ENCODE peak calls at places on chromosomes 11 and 22, in seven cellular contexts. Z is choroid plexus epithelial cell, X is endothelial cell of umbilical vein, T is fibroblast of villous mesenchyme, L is BJ, J is lung, K is sigmoid colon. Q is an unnamed sample.

GRCh38 chr11:13465909-13466371 is 2.9 kb upstream of the BTBD10 start:
- DNase-seq in X (peak; percentile 66), L (no peak), J (no peak), T (peak; percentile 38), Z (peak; percentile 74), K (no peak), Q (peak; percentile 61)

GRCh38 chr11:116199182-116199581 is 573.6 kb downstream of the BUD13 start:
- DNase-seq in T (no peak), Z (no peak), L (no peak), K (no peak), J (no peak), X (no peak), Q (no peak)

GRCh38 chr11:69320756-69321741 is 27.1 kb downstream of the MYEOV start:
- DNase-seq in J (no peak), L (no peak), T (peak; percentile 19), Z (no peak), K (peak; percentile 36), X (peak; percentile 49), Q (peak; percentile 47)

GRCh38 chr11:34531663-34532062 is 18.1 kb upstream of the ELF5 start:
- DNase-seq in Z (no peak), J (no peak), K (no peak), T (no peak), X (no peak), L (no peak), Q (no peak)

GRCh38 chr11:15629690-15630321 is 515.1 kb downstream of the INSC start:
- DNase-seq in T (peak; percentile 42), L (no peak), Z (peak; percentile 23), K (no peak), X (no peak), J (no peak), Q (no peak)

GRCh38 chr11:11709447-11710239 is 87.8 kb upstream of the GALNT18 start:
- DNase-seq in K (no peak), L (no peak), Z (no peak), J (no peak), X (no peak), T (no peak), Q (no peak)

GRCh38 chr22:47902646-47903180 is 1140.3 kb downstream of the TBC1D22A start:
- DNase-seq in T (no peak), L (no peak), Z (no peak), J (no peak), X (no peak), K (no peak), Q (no peak)

GRCh38 chr22:22593964-22594656 is 35.0 kb upstream of the PRAME start:
- DNase-seq in T (peak; percentile 51), Z (peak; percentile 65), L (no peak), K (no peak), X (peak; percentile 64), J (peak; percentile 40), Q (peak; percentile 62)

GRCh38 chr11:132423266-132423665 is 1052.9 kb downstream of the NTM start:
- DNase-seq in Z (no peak), K (no peak), L (no peak), X (no peak), T (no peak), J (no peak), Q (no peak)

GRCh38 chr11:13837286-13837685 is 125.2 kb upstream of the SPON1 start:
- DNase-seq in X (no peak), Z (no peak), T (no peak), J (no peak), K (no peak), L (no peak), Q (peak; percentile 57)

GRCh38 chr11:131656179-131656838 is 285.9 kb downstream of the NTM start:
- DNase-seq in T (no peak), L (no peak), K (no peak), Z (no peak), J (no peak), X (no peak), Q (no peak)

GRCh38 chr11:6632116-6633073 is 13.2 kb upstream of the TPP1 start:
- DNase-seq in K (no peak), T (no peak), Z (no peak), X (no peak), L (no peak), J (no peak), Q (no peak)

GRCh38 chr11:77442394-77443053 is 31.4 kb downstream of the PAK1 start:
- DNase-seq in L (no peak), Z (no peak), T (no peak), X (no peak), J (no peak), K (no peak), Q (no peak)

GRCh38 chr11:59000007-59000406 is 60.7 kb downstream of the GLYATL1 start:
- DNase-seq in T (no peak), L (no peak), K (no peak), J (no peak), Z (no peak), X (no peak), Q (no peak)

GRCh38 chr22:19631899-19632670 is 82.2 kb upstream of the SEPTIN5 start:
- DNase-seq in X (peak; percentile 53), K (peak; percentile 43), Z (peak; percentile 48), L (no peak), T (peak; percentile 22), J (no peak), Q (peak; percentile 40)
- TF ChIP-seq CTCF in X (peak; percentile 59), K (peak; percentile 13), Z (peak; percentile 75), L (peak; percentile 74), T (peak; percentile 62), J (no peak), Q (peak; percentile 55)

GRCh38 chr11:61817471-61818202 is 834 bp upstream of the FADS1 start:
- DNase-seq in X (no peak), Z (no peak), K (no peak), J (no peak), T (peak; percentile 14), L (no peak), Q (no peak)
- H3K4me3 ChIP-seq in X (peak overlapping the region; percentile 5), Z (peak overlapping the region; percentile 86), K (peak overlapping the region; percentile 65), J (no peak overlapping the region), T (peak overlapping the region; percentile 81), L (peak overlapping the region; percentile 65), Q (peak overlapping the region; percentile 83)

GRCh38 chr22:29307658-29308147 is 1.3 kb downstream of the GAS2L1 start:
- DNase-seq in K (peak; percentile 61), X (no peak), L (no peak), J (no peak), Z (no peak), T (no peak), Q (no peak)
- TF ChIP-seq CTCF in K (no peak), X (no peak), L (no peak), J (no peak), Z (no peak), T (no peak), Q (no peak)

GRCh38 chr22:25447067-25447688 is 117.3 kb upstream of the GRK3 start:
- DNase-seq in X (no peak), Z (no peak), J (no peak), T (no peak), L (no peak), K (no peak), Q (no peak)
- H3K4me3 ChIP-seq in X (no peak overlapping the region), Z (no peak overlapping the region), J (no peak overlapping the region), T (no peak overlapping the region), L (no peak overlapping the region), K (no peak overlapping the region), Q (no peak overlapping the region)

DNA sequence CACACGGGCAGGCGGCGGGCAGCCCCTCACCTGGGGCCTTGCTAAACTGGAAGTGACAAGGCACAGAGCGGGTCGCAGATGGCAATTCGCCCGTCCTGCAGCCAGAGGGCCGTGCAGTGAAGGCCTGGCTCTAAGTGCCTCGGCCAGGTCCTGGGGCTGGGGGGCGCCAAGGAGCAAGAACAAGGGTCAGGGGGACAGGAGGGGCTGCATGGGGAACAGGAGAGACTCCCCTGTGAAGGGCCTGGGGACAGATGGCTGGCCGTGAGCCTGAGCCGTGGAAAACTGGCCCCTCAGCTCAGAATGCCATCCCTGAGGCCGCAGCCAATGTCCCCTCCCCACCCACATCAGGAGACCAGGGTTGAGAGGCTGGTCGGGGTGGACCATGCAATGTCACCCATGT is 60.0 kb downstream of the RTL6 start:
- DNase-seq in J (no peak), X (no peak), K (peak; percentile 53), Z (no peak), L (no peak), T (no peak), Q (no peak)
- TF ChIP-seq CTCF in J (no peak), X (no peak), K (no peak), Z (peak; percentile 11), L (no peak), T (no peak), Q (no peak)

GRCh38 chr11:1574256-1575242 is 2.5 kb upstream of the DUSP8 start:
- DNase-seq in T (peak; percentile 39), L (no peak), Z (peak; percentile 44), K (peak; percentile 85), X (peak; percentile 40), J (no peak), Q (peak; percentile 17)
- H3K4me3 ChIP-seq in T (no peak overlapping the region), L (peak overlapping the region; percentile 17), Z (no peak overlapping the region), K (peak overlapping the region; percentile 41), X (no peak overlapping the region), J (no peak overlapping the region), Q (no peak overlapping the region)

DNA sequence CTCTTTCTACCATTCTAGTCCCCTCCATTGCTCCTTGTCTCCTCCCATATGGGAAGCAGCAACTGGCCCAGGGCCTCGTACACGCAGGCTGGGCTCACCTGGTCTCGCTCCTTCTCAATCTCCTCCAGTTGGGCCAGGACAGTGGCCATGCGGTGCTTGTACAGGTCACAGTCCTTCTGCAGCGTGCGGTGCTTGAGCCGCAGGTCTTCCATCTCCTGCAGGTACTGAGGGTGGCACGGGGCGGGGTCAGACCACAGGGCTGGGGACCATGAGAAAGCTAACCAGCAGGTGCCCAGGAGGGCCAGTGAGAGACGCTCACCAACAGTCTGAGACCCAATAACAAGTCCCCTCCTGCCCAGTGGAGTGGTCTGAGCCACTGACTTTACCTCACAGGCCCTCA is 11.5 kb downstream of the CARD10 start:
- DNase-seq in T (no peak), K (no peak), X (no peak), J (no peak), L (no peak), Z (no peak), Q (no peak)
- TF ChIP-seq CTCF in T (no peak), K (no peak), X (no peak), J (no peak), L (no peak), Z (no peak), Q (no peak)

DNA sequence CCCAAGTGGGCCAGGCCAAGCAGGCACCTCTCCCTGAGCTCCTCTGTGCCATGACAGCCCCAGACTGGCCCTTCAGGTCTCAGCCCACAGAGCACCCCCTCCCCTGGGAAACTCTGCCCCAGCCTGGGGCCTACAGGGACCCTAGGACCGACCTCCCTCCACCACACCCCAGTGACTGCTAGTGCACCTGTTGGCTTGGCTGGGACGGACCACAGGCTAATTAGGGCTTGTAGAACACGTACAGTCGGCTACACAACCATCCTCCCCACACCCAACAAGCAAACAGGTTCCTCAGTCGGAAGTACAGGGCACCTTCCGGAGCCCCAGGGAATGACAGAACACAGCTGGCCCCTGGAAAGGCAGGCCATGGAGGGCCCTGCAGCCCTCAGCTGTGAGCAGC is 4.3 kb downstream of the SBF1 start:
- DNase-seq in J (no peak), Z (no peak), L (no peak), X (no peak), T (no peak), K (no peak), Q (no peak)
- H3K4me3 ChIP-seq in J (no peak overlapping the region), Z (no peak overlapping the region), L (no peak overlapping the region), X (no peak overlapping the region), T (no peak overlapping the region), K (no peak overlapping the region), Q (no peak overlapping the region)

Q was measured in fibroblast of mammary gland.